ENCODE peak calls at places on chromosome 7, in seven cellular contexts. K is Jurkat, Clone E6-1; F is brain microvascular endothelial cell; V is right cardiac atrium; G is A549; Z is BJ; E is IMR-90. O is an unnamed sample.

GRCh38 chr7:132972745-132973144 is 109.1 kb downstream of the CHCHD3 start:
- DNase-seq in E (no peak), F (no peak), V (no peak), K (no peak), G (no peak), Z (no peak), O (no peak)

GRCh38 chr7:143305423-143306070 is 10.4 kb upstream of the CLCN1 start:
- DNase-seq in F (peak), E (peak), Z (no peak), K (no peak), G (peak), V (peak), O (peak)

GRCh38 chr7:16982640-16983103 is 100.9 kb upstream of the AGR3 start:
- DNase-seq in Z (no peak), F (peak), E (peak), G (peak), V (no peak), K (peak), O (no peak)

GRCh38 chr7:122803323-122803722 is 82.9 kb downstream of the CADPS2 start:
- DNase-seq in E (no peak), G (peak), V (no peak), F (peak), K (peak), Z (no peak), O (no peak)

GRCh38 chr7:48389977-48390376 is 218.7 kb downstream of the ABCA13 start:
- DNase-seq in F (peak), Z (no peak), E (peak), G (no peak), K (no peak), V (no peak), O (no peak)

GRCh38 chr7:111954056-111954455 is 252.1 kb downstream of the DOCK4 start:
- DNase-seq in Z (no peak), K (no peak), E (no peak), V (no peak), G (no peak), F (no peak), O (no peak)

GRCh38 chr7:3942778-3943177 is 641.7 kb downstream of the SDK1 start:
- DNase-seq in Z (no peak), V (no peak), E (no peak), K (no peak), G (peak), F (no peak), O (no peak)

GRCh38 chr7:34539003-34539402 is 119.0 kb upstream of the NPSR1 start:
- DNase-seq in G (no peak), E (no peak), K (no peak), V (no peak), F (no peak), Z (no peak), O (no peak)

GRCh38 chr7:94395141-94396041 is 696 bp downstream of the COL1A2 start:
- DNase-seq in F (peak), K (peak), V (no peak), G (peak), Z (no peak), E (peak), O (no peak)

GRCh38 chr7:157358753-157359096 is 21.9 kb downstream of the DNAJB6 start:
- DNase-seq in F (no peak), K (no peak), Z (no peak), V (no peak), E (no peak), G (no peak), O (no peak)

GRCh38 chr7:71005109-71005508 is 126.8 kb upstream of the GALNT17 start:
- DNase-seq in Z (no peak), K (no peak), V (no peak), G (no peak), E (no peak), F (no peak), O (no peak)

GRCh38 chr7:144830811-144831210 is 5.0 kb downstream of the TPK1 start:
- DNase-seq in K (no peak), E (peak), G (no peak), V (no peak), Z (no peak), F (peak), O (no peak)

GRCh38 chr7:137832382-137832781 is 14.4 kb downstream of the DGKI start:
- DNase-seq in K (no peak), E (no peak), Z (no peak), F (no peak), G (no peak), V (no peak), O (no peak)

GRCh38 chr7:85004402-85004801 is 182.5 kb downstream of the SEMA3D start:
- DNase-seq in G (no peak), F (peak), E (peak), V (no peak), Z (no peak), K (no peak), O (no peak)

GRCh38 chr7:105876091-105876963 is at the start of gene ATXN7L1:
- DNase-seq in V (peak), Z (peak), K (peak), F (peak), E (peak), G (peak), O (peak)

GRCh38 chr7:105876964-105877601 is 684 bp upstream of the ATXN7L1 start:
- DNase-seq in F (peak), Z (no peak), K (no peak), V (peak), E (peak), G (peak), O (peak)

GRCh38 chr7:105877736-105878135 is 1.3 kb upstream of the ATXN7L1 start:
- DNase-seq in E (no peak), G (no peak), F (no peak), Z (no peak), V (no peak), K (no peak), O (no peak)

GRCh38 chr7:105874055-105874454 is 2.3 kb downstream of the ATXN7L1 start:
- DNase-seq in V (no peak), F (no peak), G (no peak), E (no peak), K (no peak), Z (no peak), O (no peak)

GRCh38 chr7:105875505-105875904 is 894 bp downstream of the ATXN7L1 start:
- DNase-seq in V (no peak), Z (no peak), F (no peak), G (no peak), E (no peak), K (no peak), O (no peak)
- H3K4me3 ChIP-seq in V (peak), Z (peak), F (peak), G (peak), E (peak), K (peak), O (peak)

GRCh38 chr7:6516387-6516983 is 34.8 kb downstream of the GRID2IP start:
- DNase-seq in E (peak), Z (peak), K (peak), V (peak), F (peak), G (peak), O (peak)
- H3K4me3 ChIP-seq in E (no peak), Z (no peak), K (peak), V (no peak), F (peak), G (no peak), O (peak)

DNA sequence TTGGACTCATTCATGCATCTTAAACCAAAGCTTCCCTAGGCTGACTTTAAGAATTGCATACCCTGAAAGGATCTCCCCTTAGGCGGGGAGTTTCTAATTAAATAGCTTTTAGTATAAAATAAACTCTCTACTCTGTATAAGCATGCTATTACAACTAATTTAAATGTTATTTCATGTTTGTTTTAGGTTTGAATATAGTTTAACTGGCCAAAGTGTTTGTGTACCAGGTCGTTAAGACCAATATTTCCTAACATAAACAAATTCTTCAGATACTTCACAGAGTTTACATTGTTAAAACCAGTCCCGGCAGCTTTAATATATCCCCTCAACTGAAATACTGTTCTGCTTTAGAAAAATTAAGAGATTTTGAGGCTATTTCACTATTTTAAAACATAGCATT is 2.3 kb downstream of the GLI3 start:
- DNase-seq in K (no peak), Z (no peak), E (no peak), V (no peak), G (no peak), F (no peak), O (no peak)
- H3K4me3 ChIP-seq in K (no peak), Z (no peak), E (no peak), V (no peak), G (no peak), F (no peak), O (no peak)

GRCh38 chr7:23476286-23477169 is 6.2 kb upstream of the IGF2BP3 start:
- DNase-seq in G (no peak), V (no peak), Z (no peak), K (no peak), F (no peak), E (no peak), O (no peak)
- H3K4me3 ChIP-seq in G (peak), V (no peak), Z (no peak), K (no peak), F (no peak), E (no peak), O (no peak)

GRCh38 chr7:29806131-29806792 is at the start of gene WIPF3:
- DNase-seq in E (no peak), K (no peak), G (no peak), F (no peak), Z (no peak), V (peak), O (peak)

GRCh38 chr7:29807179-29807841 is 1.0 kb downstream of the WIPF3 start:
- DNase-seq in K (no peak), V (peak), G (peak), F (no peak), E (no peak), Z (no peak), O (peak)

GRCh38 chr7:29808075-29808786 is 1.9 kb downstream of the WIPF3 start:
- DNase-seq in E (no peak), V (no peak), Z (no peak), F (no peak), K (no peak), G (no peak), O (no peak)

GRCh38 chr7:29805031-29805430 is 1.3 kb upstream of the WIPF3 start:
- DNase-seq in G (no peak), F (no peak), E (no peak), K (no peak), V (no peak), Z (no peak), O (no peak)

DNA sequence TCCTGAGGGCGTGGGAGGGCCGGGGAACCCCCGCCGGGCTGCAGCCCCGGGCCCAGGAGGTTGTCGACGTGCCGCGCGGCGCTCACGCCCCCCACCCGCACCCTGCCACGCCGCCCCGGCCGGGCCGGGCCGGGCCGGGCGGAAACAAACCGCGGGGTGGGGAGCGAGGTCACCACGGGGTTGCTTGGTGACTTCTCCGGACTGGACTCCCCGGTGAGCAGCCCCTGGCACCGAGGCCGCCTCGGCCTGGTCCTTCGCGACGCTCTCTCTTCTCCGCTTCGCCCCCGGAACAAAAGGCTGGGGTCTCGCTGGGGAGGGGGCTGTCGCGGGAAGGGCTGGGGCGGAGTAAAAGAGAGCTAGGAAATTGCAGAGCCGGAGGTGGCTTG is 478 bp downstream of the WIPF3 start:
- DNase-seq in E (no peak), F (no peak), K (no peak), G (no peak), Z (no peak), V (peak), O (no peak)
- H3K4me3 ChIP-seq in E (no peak), F (peak), K (no peak), G (peak), Z (peak), V (peak), O (peak)

GRCh38 chr7:99097730-99098129 is 46.2 kb downstream of the SMURF1 start:
- DNase-seq in K (no peak), F (no peak), G (no peak), Z (no peak), V (no peak), E (no peak), O (no peak)

GRCh38 chr7:99098824-99099498 is 44.9 kb downstream of the SMURF1 start:
- DNase-seq in K (no peak), F (no peak), V (no peak), E (no peak), G (peak), Z (no peak), O (no peak)

GRCh38 chr7:99098317-99098823 is 45.5 kb downstream of the SMURF1 start:
- DNase-seq in G (no peak), E (no peak), Z (no peak), F (no peak), V (no peak), K (no peak), O (no peak)

GRCh38 chr7:99102361-99102760 is 41.5 kb downstream of the SMURF1 start:
- DNase-seq in G (no peak), F (no peak), Z (no peak), V (no peak), K (no peak), E (no peak), O (no peak)

GRCh38 chr7:99099499-99100077 is 44.3 kb downstream of the SMURF1 start:
- DNase-seq in Z (no peak), F (peak), K (no peak), E (no peak), V (no peak), G (no peak), O (no peak)
- H3K4me3 ChIP-seq in Z (no peak), F (no peak), K (no peak), E (no peak), V (no peak), G (no peak), O (no peak)

GRCh38 chr7:5693529-5693928 is 87.9 kb downstream of the RNF216 start:
- DNase-seq in K (no peak), E (peak), G (peak), F (peak), Z (no peak), V (no peak), O (peak)
- H3K4me3 ChIP-seq in K (no peak), E (no peak), G (peak), F (no peak), Z (no peak), V (peak), O (no peak)

DNA sequence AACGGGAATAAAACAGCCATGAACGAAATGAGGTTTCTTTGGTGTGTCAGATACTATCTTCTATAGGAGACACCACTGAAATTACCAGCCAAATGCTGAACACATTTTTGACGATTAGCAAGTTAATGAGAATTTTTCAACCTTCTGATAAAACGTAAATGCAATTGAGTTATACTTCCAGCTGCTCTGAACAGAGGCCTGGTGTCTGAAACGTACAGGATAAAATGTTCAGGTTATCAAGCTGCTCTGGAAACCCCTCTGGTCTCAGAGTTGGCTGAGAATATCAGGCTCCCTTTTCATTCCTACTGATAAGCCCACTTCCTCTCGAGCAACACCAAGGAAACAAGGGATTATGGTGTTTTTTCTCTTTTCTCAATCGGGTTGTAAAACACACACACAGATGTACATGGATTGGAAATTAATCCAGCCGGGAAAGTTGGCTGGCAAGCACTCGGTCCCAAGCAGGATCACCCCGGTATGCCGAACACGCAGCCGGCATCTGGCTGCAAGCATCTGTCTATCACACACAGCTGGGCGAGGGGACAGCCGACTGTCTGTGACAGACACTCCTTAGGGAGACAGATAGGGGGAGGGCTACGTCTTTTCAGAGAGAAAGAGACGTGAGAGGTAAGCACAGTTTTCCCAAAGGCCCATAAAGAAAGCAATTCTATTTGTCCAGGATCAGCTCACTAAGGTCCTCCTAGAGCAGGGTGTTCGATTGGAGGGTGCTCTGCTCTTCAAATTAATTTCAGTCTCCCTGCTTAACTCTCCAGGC is 171.8 kb downstream of the PRKAG2 start:
- DNase-seq in K (no peak), G (no peak), Z (no peak), V (no peak), F (no peak), E (no peak), O (peak)
- H3K4me3 ChIP-seq in K (no peak), G (no peak), Z (no peak), V (no peak), F (no peak), E (no peak), O (no peak)

GRCh38 chr7:39904077-39904486 is 46.0 kb upstream of the CDK13 start:
- DNase-seq in E (peak), F (peak), K (no peak), G (no peak), V (no peak), Z (peak), O (no peak)
- H3K4me3 ChIP-seq in E (no peak), F (no peak), K (no peak), G (no peak), V (no peak), Z (no peak), O (no peak)

DNA sequence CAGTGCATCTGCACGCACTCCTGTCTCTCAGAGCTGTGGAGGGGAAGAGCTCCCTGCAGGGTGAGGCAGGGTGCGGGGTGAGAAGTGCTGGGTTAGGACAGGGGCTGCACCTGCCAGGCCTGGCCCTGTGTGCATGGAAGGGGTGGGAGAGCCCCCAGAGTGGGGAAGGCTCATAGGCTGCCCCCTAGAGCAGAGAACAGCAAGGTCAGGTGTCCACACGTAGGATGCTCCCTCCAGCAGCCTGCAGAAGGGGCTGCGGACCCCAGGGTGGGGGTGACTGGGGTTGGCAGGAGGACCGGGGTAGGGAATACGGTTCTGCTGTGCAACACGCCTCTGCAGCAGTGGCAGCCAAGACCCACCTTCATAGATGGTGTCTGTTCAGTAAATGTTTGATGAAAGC is 208.6 kb downstream of the PTPRN2 start:
- DNase-seq in F (no peak), G (no peak), K (no peak), Z (no peak), V (no peak), E (no peak), O (no peak)
- H3K4me3 ChIP-seq in F (no peak), G (no peak), K (no peak), Z (no peak), V (no peak), E (no peak), O (no peak)

O was measured in heart left ventricle.